ENCODE peak calls at places on chromosome 21, in seven cellular contexts. C is PC-9, T is RWPE2, R is GM23338, I is Peyer's patch, P is coronary artery, V is AG04450. N is an unnamed sample.

GRCh38 chr21:25607151-25607811 is at the start of gene MRPL39:
- DNase-seq in V (peak), P (peak), C (peak), I (peak), T (peak), R (peak), N (peak)

GRCh38 chr21:15604424-15604823 is 125.4 kb upstream of the USP25 start:
- DNase-seq in I (no peak), R (peak), C (peak), V (no peak), P (no peak), T (peak), N (no peak)

GRCh38 chr21:45074818-45075605 is 632 bp downstream of the ADARB1 start:
- DNase-seq in R (peak), T (no peak), I (peak), V (no peak), C (no peak), P (peak), N (peak)

GRCh38 chr21:44889625-44890337 is 16.3 kb upstream of the PTTG1IP start:
- DNase-seq in R (no peak), P (no peak), V (no peak), T (no peak), I (no peak), C (no peak), N (no peak)

GRCh38 chr21:26055841-26056264 is 114.7 kb downstream of the APP start:
- DNase-seq in V (no peak), R (no peak), I (no peak), C (peak), T (no peak), P (no peak), N (no peak)

GRCh38 chr21:45302082-45303061 is 14.7 kb upstream of the POFUT2 start:
- DNase-seq in T (peak), I (peak), C (no peak), P (peak), V (no peak), R (no peak), N (no peak)

GRCh38 chr21:45016031-45016430 is 58.3 kb upstream of the ADARB1 start:
- DNase-seq in V (no peak), I (no peak), P (no peak), T (peak), R (no peak), C (no peak), N (no peak)

GRCh38 chr21:44681861-44682579 is at the start of gene KRTAP12-1:
- DNase-seq in C (no peak), P (peak), T (no peak), V (no peak), I (no peak), R (no peak), N (no peak)

GRCh38 chr21:45333583-45334121 is 46.0 kb upstream of the POFUT2 start:
- DNase-seq in R (no peak), P (no peak), C (no peak), V (no peak), I (no peak), T (peak), N (no peak)

GRCh38 chr21:31268090-31268489 is 76.0 kb downstream of the TIAM1 start:
- DNase-seq in R (no peak), P (no peak), I (no peak), T (no peak), V (no peak), C (no peak), N (no peak)

GRCh38 chr21:16420086-16420724 is 690.4 kb downstream of the USP25 start:
- DNase-seq in I (no peak), R (no peak), P (no peak), V (no peak), T (no peak), C (peak), N (no peak)

DNA sequence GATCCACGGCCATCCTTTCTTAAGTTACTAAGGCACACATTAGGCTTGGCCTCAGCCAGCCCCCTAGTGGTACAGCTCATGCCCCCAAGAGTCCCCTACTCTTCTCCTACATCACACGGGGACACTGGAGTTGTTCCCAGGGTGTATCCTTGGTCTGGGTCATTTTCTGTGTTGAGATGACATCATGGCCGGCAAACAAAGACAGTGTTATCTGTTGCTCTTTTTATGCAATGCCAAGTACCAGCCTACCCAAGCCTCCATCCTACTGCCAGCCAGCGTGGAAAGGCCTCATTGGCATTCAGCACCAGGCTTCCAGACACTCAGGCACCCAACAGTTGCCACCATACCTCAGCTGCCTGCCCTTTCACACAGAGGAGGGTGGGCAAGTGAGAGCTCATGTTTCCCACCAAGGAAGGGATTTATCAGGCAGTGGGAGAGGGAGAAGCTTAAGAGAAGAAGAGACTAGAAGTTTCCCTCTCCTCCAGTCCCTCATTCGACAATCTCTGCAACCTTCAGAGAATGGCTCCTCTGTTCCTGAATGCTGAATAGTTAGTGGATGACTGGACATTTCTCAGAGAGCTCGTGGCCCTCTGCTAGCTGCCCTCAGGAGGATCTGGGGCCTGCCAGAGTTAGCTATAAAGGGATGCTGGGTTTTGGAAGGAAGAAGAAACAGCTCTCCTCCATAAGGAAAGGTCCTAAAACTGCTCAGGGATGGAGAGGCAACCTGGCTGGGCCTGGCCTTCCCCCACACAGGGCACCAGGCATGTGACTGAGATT is 17.7 kb downstream of the CBR1 start:
- DNase-seq in C (no peak), T (no peak), P (no peak), I (no peak), V (no peak), R (peak), N (peak)
- TF ChIP-seq CTCF in C (no peak), T (no peak), P (no peak), I (no peak), V (peak), R (peak), N (peak)

GRCh38 chr21:39094087-39094785 is 89.0 kb downstream of the PSMG1 start:
- DNase-seq in C (no peak), T (no peak), R (no peak), P (no peak), I (no peak), V (no peak), N (no peak)
- H3K27ac ChIP-seq in C (peak), T (no peak), R (no peak), P (no peak), I (peak), V (peak), N (no peak)

DNA sequence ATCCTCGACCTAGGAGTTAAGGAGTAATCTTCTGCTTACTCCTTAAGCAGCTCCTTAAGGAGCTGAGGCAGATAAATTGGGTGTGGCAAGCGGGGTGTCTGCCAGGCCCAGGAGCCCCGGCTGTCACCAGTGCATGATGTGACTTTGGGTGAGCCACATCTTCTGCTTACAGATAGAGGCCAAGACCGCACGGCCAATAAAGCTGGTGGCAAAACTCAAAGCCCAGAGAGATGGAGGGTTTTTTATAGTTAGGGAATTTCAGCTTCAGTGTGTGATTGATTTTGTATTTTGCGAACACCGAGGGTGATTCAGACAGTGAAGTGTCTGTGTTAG is 9.8 kb downstream of the MX2 start:
- DNase-seq in R (no peak), I (no peak), P (no peak), T (no peak), V (no peak), C (no peak), N (peak)
- H3K4me3 ChIP-seq in R (no peak), I (no peak), P (no peak), T (no peak), V (no peak), C (no peak), N (no peak)

GRCh38 chr21:34886554-34887385 is 162.3 kb downstream of the RUNX1 start:
- DNase-seq in P (peak), R (peak), V (no peak), I (peak), T (no peak), C (no peak), N (no peak)

GRCh38 chr21:34884346-34884929 is 164.7 kb downstream of the RUNX1 start:
- DNase-seq in I (no peak), V (no peak), C (no peak), R (no peak), T (no peak), P (no peak), N (no peak)

GRCh38 chr21:34885125-34885524 is 164.0 kb downstream of the RUNX1 start:
- DNase-seq in P (no peak), C (no peak), I (no peak), V (no peak), T (no peak), R (no peak), N (no peak)

GRCh38 chr21:34887729-34888568 is 161.2 kb downstream of the RUNX1 start:
- DNase-seq in C (peak), R (peak), V (peak), I (peak), T (peak), P (peak), N (no peak)

DNA sequence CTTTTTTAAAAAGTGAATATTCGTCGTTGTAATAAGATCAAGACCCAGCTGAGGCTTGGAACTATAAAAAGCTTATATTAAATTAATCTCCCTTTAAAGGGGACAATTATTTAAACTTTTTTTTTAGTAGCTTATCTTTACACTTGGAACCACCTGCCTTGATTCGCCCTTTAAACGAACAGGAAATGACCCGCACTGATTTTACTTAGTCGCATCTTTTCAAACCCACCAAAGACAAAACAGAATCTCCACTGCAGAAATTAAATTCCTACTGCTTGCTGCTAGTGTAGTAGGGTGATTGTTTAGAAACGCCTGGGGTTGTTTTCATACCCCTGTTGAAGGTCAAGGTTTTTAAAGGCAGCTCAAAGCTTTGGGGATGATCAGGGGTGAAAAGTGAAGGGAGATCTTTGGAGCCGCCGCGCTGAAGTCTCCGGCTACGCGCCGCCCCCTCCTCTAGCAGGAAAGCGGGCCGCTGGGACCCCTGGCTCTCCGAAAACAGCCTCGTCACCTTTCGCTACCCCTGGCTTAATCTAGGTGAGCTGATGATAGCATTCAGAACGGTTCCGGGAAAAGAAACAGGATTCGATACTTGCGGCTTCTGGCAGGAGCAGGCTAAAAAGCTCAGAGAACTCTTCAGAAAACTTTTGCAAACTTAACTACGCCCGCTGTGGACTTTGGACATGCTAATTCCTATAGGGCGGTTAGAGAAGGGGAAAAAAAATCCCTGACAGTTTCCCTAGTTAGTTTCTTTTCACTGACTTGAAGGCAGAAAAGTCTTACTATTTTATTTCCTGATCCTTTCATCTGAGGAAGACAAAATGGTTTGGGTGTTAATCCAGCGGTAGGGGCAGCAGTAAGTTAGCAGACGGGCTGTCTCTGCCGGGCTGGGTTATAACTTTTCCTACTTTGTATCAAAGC is 163.2 kb downstream of the RUNX1 start:
- DNase-seq in I (peak), P (no peak), C (no peak), R (peak), V (no peak), T (no peak), N (no peak)
- TF ChIP-seq CTCF in I (no peak), P (no peak), C (no peak), R (no peak), V (no peak), T (no peak), N (no peak)

DNA sequence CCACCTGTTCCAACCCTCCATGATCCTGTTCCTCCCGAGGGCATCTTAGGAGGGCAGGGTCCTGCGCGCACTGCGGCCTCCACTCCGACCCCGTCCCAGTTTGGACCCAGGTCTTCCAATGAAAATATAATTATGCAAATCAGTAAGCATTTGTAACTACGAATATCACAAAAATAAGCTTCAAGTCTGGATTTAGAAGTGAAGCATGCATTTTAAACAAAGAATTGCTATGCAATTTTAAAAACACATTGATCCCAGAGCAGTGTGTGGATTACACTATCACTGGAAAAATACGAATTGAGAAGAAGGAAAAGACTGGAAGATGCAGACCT is 673 bp downstream of the PRMT2 start:
- DNase-seq in I (no peak), T (no peak), V (no peak), R (no peak), P (no peak), C (no peak), N (no peak)
- H3K27ac ChIP-seq in I (peak), T (peak), V (no peak), R (no peak), P (peak), C (peak), N (peak)

DNA sequence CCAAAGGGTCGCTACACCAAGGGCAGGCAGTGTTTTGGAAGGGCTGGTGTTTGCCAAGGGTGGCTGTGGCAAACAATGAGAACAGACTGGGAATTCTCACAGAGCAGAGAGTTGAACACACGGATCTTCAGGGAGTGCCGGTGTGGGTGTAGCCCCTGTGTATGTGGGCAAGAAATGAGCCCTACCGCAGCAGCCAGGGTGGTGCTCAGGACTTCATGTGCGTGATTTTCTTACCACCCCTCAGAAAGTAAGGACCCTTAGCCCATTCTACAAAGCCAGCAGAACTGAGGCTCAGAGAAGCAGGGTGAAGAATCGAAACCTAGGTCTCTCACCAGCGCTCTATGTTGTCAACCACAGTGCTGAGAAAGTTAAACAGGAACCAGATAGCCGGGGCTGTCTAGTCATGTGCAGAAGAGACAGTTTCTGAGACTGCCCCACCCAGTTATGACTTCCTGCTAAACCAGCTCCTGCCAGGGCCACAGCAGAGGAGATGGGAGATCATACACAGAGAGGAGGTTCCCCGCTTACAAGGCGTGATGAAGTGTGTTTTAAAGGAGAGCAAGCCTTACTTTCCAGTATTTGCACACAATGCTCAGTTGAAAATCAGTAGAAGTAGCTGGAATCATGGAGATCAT is 21.9 kb upstream of the MORC3 start:
- DNase-seq in C (peak), V (no peak), P (no peak), T (no peak), I (peak), R (no peak), N (no peak)
- H3K4me3 ChIP-seq in C (no peak), V (no peak), P (peak), T (no peak), I (peak), R (no peak), N (no peak)